ENCODE peak calls at places on chromosomes 2 and 18, in nine cellular contexts. G is cardiac fibroblast; C is upper lobe of right lung; R is CD8-positive, alpha-beta T cell; E is adrenal gland; T is neural progenitor cell; Q is dorsolateral prefrontal cortex; V is fibroblast of mammary gland; M is foreskin fibroblast. D is an unnamed sample.
A peak's percentile ranks its signal among the peaks of the same experiment; 100 is the strongest.

GRCh38 chr2:45890819-45891218 is 239.3 kb downstream of the PRKCE start:
- DNase-seq in M (no peak), G (no peak), Q (no peak), V (no peak), E (no peak), T (no peak), C (no peak), R (no peak), D (no peak)

GRCh38 chr18:48813833-48814489 is 136.8 kb downstream of the SMAD7 start:
- DNase-seq in V (no peak), Q (peak; percentile 1), E (peak; percentile 29), G (no peak), C (peak; percentile 32), R (peak; percentile 51), T (no peak), M (no peak), D (no peak)

GRCh38 chr2:136238552-136239346 is 120.8 kb upstream of the CXCR4 start:
- DNase-seq in G (peak; percentile 59), V (peak; percentile 66), E (no peak), R (peak; percentile 60), T (peak; percentile 33), C (no peak), Q (no peak), M (peak; percentile 6), D (peak; percentile 78)

GRCh38 chr2:177221534-177221933 is 8.9 kb downstream of the HNRNPA3 start:
- DNase-seq in M (no peak), C (no peak), Q (no peak), V (no peak), G (no peak), E (no peak), T (no peak), R (no peak), D (no peak)

GRCh38 chr2:212154392-212154791 is 384.2 kb downstream of the ERBB4 start:
- DNase-seq in R (no peak), G (no peak), E (no peak), C (no peak), M (no peak), Q (no peak), T (no peak), V (no peak), D (no peak)

GRCh38 chr2:126836761-126837679 is 61.7 kb upstream of the TEX51 start:
- DNase-seq in E (no peak), T (no peak), M (no peak), Q (no peak), V (no peak), R (no peak), C (no peak), G (no peak), D (no peak)

GRCh38 chr2:70140978-70141753 is 49.7 kb downstream of the C2orf42 start:
- DNase-seq in R (peak; percentile 59), T (peak; percentile 59), Q (no peak), M (peak; percentile 49), G (peak; percentile 20), C (peak; percentile 78), V (peak; percentile 69), E (peak; percentile 76), D (no peak)

GRCh38 chr18:79393626-79394401 is 1.9 kb upstream of the NFATC1 start:
- DNase-seq in C (peak; percentile 94), Q (no peak), M (peak; percentile 85), E (peak; percentile 90), G (peak; percentile 95), R (peak; percentile 40), T (peak; percentile 76), V (peak; percentile 77), D (peak; percentile 70)

GRCh38 chr2:183162362-183162761 is 38.1 kb downstream of the NUP35 start:
- DNase-seq in G (no peak), M (peak; percentile 23), Q (no peak), R (no peak), E (no peak), V (peak; percentile 54), C (no peak), T (no peak), D (peak; percentile 4)

GRCh38 chr2:108139521-108139920 is 100.2 kb upstream of the SULT1C3 start:
- DNase-seq in Q (no peak), T (peak; percentile 83), R (no peak), M (peak; percentile 1), C (no peak), G (peak; percentile 3), V (peak; percentile 28), E (no peak), D (no peak)

GRCh38 chr2:131039908-131040660 is 53.2 kb downstream of the FAM168B start:
- DNase-seq in V (peak; percentile 24), R (peak; percentile 37), G (no peak), C (peak; percentile 58), E (peak; percentile 66), M (peak; percentile 70), Q (peak; percentile 20), T (no peak), D (no peak)

GRCh38 chr18:26792661-26793060 is 72.8 kb downstream of the AQP4 start:
- DNase-seq in Q (no peak), V (no peak), G (peak; percentile 53), M (no peak), T (no peak), E (no peak), R (no peak), C (no peak), D (peak; percentile 9)

GRCh38 chr18:3248670-3249359 is 1.2 kb downstream of the MYL12A start:
- DNase-seq in Q (no peak), T (peak; percentile 31), C (no peak), E (no peak), V (peak; percentile 51), R (peak; percentile 27), G (peak; percentile 68), M (peak; percentile 58), D (no peak)

GRCh38 chr2:109217362-109218086 is 88.5 kb downstream of the SH3RF3 start:
- DNase-seq in E (peak; percentile 52), Q (no peak), M (peak; percentile 96), R (no peak), T (no peak), G (peak; percentile 35), C (peak; percentile 51), V (peak; percentile 97), D (no peak)

DNA sequence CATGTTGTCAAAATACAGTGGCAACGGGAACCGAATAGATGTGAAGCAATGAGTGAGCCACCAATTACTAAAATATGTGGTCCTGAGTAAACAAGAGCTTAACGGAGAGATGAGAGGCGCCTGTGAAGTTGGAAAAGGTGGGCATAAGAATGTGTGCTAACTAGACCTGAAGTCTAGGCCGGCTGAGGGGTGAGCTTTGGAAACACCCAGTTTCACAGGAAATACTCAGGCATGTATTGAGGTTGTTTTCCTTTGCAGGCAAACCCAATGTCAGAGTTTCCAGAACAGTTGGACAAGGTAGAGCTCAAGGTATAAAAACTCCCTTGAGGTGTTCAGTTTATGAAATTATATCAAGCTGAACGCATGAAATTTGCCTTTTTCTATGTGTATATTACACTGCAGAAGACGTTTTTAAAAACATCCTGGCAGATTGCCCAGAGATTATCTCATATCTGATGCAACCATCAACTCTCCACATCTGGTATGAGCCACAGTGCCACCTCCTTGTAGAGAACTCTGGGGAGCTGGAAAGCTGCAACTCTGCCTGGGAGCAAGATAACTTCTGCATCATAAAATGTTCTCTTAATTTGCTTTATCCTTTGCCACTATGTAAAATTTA is 3.9 kb upstream of the WDSUB1 start:
- DNase-seq in V (peak; percentile 94), R (no peak), M (peak; percentile 96), Q (no peak), E (no peak), C (no peak), T (no peak), G (peak; percentile 22), D (no peak)
- H3K4me3 ChIP-seq in V (no peak overlapping the region), R (no peak overlapping the region), M (peak overlapping the region; percentile 1), Q (no peak overlapping the region), E (no peak overlapping the region), C (no peak overlapping the region), T (no peak overlapping the region), G (no peak overlapping the region), D (no peak overlapping the region)

GRCh38 chr2:202135111-202135874 is 62.2 kb downstream of the KIAA2012 start:
- DNase-seq in C (no peak), V (peak; percentile 99), T (no peak), G (peak; percentile 99), E (peak; percentile 85), R (no peak), M (peak; percentile 99), Q (no peak), D (peak; percentile 54)
- H3K4me3 ChIP-seq in C (no peak overlapping the region), V (no peak overlapping the region), T (no peak overlapping the region), G (no peak overlapping the region), E (no peak overlapping the region), R (no peak overlapping the region), M (peak overlapping the region; percentile 2), Q (no peak overlapping the region), D (no peak overlapping the region)

DNA sequence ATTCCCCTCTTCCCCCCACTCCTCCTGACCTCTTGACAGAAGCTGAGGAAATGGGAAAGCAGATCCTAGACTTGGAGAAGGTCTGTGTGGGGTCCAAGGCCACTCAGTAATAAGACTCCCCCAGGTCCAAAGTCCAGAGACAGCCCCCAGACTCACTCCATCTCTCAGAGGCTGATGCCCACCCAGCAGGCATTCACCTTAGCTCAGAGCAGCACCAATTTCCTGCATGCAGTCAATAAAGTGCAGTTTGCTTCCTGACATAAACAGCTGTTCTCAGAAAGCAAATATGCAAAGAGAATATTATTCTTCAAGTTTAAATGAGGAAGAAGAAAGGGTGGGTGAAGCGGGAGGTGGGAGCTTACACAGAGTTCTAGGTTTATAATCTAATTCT is 84.1 kb upstream of the RTN4 start:
- DNase-seq in C (no peak), E (no peak), R (peak; percentile 13), G (no peak), M (no peak), Q (no peak), V (no peak), T (no peak), D (no peak)
- H3K4me3 ChIP-seq in C (peak overlapping the region; percentile 45), E (no peak overlapping the region), R (peak overlapping the region; percentile 49), G (no peak overlapping the region), M (no peak overlapping the region), Q (peak overlapping the region; percentile 58), V (no peak overlapping the region), T (no peak overlapping the region), D (no peak overlapping the region)

GRCh38 chr18:55251186-55251995 is 292.1 kb upstream of the CCDC68 start:
- DNase-seq in G (peak; percentile 56), C (no peak), Q (no peak), R (no peak), E (no peak), T (peak; percentile 43), V (peak; percentile 62), M (peak; percentile 60), D (no peak)
- H3K4me3 ChIP-seq in G (peak overlapping the region; percentile 8), C (no peak overlapping the region), Q (no peak overlapping the region), R (no peak overlapping the region), E (no peak overlapping the region), T (peak overlapping the region; percentile 2), V (peak overlapping the region; percentile 30), M (peak overlapping the region; percentile 29), D (no peak overlapping the region)

D was measured in retinal pigment epithelial cell.